ENCODE peak calls at places on chromosomes 2 and 18, in four cellular contexts. J, W, U and O are unnamed samples.

GRCh38 chr2:101147971-101148370 is 3.2 kb downstream of the TBC1D8 start:
- DNase-seq in U (no peak), W (no peak), J (no peak), O (no peak)

GRCh38 chr18:43563780-43564179 is 286.5 kb upstream of the SYT4 start:
- DNase-seq in W (no peak), U (no peak), J (no peak), O (peak)

GRCh38 chr2:25558262-25558661 is 115.1 kb downstream of the DTNB start:
- DNase-seq in U (peak), J (no peak), W (no peak), O (no peak)

GRCh38 chr2:227853204-227853629 is 18.2 kb upstream of the DAW1 start:
- DNase-seq in U (no peak), J (no peak), W (no peak), O (no peak)

GRCh38 chr18:28174181-28174906 is 2.6 kb downstream of the CDH2 start:
- DNase-seq in U (no peak), W (no peak), J (no peak), O (peak)

GRCh38 chr2:63589148-63589972 is 597 bp downstream of the MDH1 start:
- DNase-seq in J (no peak), W (no peak), U (no peak), O (peak)

GRCh38 chr2:197453914-197454398 is 604 bp downstream of the COQ10B start:
- DNase-seq in U (peak), J (peak), W (peak), O (peak)

GRCh38 chr2:84694088-84694622 is 177.9 kb downstream of the DNAH6 start:
- DNase-seq in J (no peak), W (no peak), U (no peak), O (no peak)

GRCh38 chr2:26299488-26300092 is 46.4 kb upstream of the SELENOI start:
- DNase-seq in W (no peak), J (no peak), U (peak), O (peak)

GRCh38 chr2:2673406-2673805 is 342.3 kb upstream of the MYT1L start:
- DNase-seq in J (no peak), U (no peak), W (no peak), O (no peak)

GRCh38 chr2:4354678-4355077 is 651.3 kb downstream of the DCDC2C start:
- DNase-seq in J (peak), U (no peak), W (no peak), O (peak)

GRCh38 chr2:221073650-221074049 is 498.5 kb downstream of the EPHA4 start:
- DNase-seq in U (no peak), W (no peak), J (no peak), O (no peak)

GRCh38 chr2:196176142-196176738 is 4.9 kb upstream of the STK17B start:
- DNase-seq in W (no peak), U (peak), J (no peak), O (no peak)

GRCh38 chr18:30982285-30982992 is 60.1 kb downstream of the DSC3 start:
- DNase-seq in W (no peak), J (no peak), U (no peak), O (no peak)

GRCh38 chr18:58476521-58477210 is 152.2 kb downstream of the ALPK2 start:
- DNase-seq in W (no peak), J (no peak), U (no peak), O (no peak)

GRCh38 chr2:55776479-55776878 is 82.8 kb upstream of the PNPT1 start:
- DNase-seq in U (no peak), W (no peak), J (no peak), O (no peak)

GRCh38 chr18:3449702-3450357 is at the start of gene TGIF1:
- DNase-seq in W (peak), U (no peak), J (peak), O (peak)

GRCh38 chr2:234754126-234754525 is 197.7 kb upstream of the SH3BP4 start:
- DNase-seq in W (no peak), J (no peak), U (no peak), O (no peak)

GRCh38 chr2:31253344-31254155 is 19.6 kb downstream of the EHD3 start:
- DNase-seq in J (no peak), U (no peak), W (no peak), O (no peak)

GRCh38 chr18:22200611-22201225 is 31.3 kb downstream of the GATA6 start:
- DNase-seq in W (no peak), U (no peak), J (no peak), O (no peak)

GRCh38 chr2:207157162-207157481 is 8.6 kb downstream of the KLF7 start:
- DNase-seq in W (no peak), U (no peak), J (no peak), O (no peak)

GRCh38 chr2:226963528-226963927 is 127.7 kb downstream of the RHBDD1 start:
- DNase-seq in J (no peak), W (peak), U (no peak), O (no peak)

GRCh38 chr18:55838841-55839240 is 250.8 kb upstream of the TCF4 start:
- DNase-seq in U (no peak), W (no peak), J (no peak), O (no peak)

GRCh38 chr2:148259674-148260073 is 238.8 kb downstream of the MBD5 start:
- DNase-seq in J (no peak), U (no peak), W (no peak), O (no peak)

GRCh38 chr2:84297155-84297554 is 161.9 kb downstream of the SUCLG1 start:
- DNase-seq in U (no peak), W (peak), J (no peak), O (peak)

GRCh38 chr2:239285071-239285931 is 115.5 kb downstream of the HDAC4 start:
- DNase-seq in W (no peak), J (no peak), U (no peak), O (peak)

GRCh38 chr2:148534416-148535205 is 109.9 kb upstream of the EPC2 start:
- DNase-seq in J (no peak), U (no peak), W (no peak), O (no peak)

GRCh38 chr2:202115385-202116060 is 42.5 kb downstream of the KIAA2012 start:
- DNase-seq in U (no peak), J (no peak), W (no peak), O (no peak)

GRCh38 chr2:21228041-21228895 is 104.5 kb downstream of the TDRD15 start:
- DNase-seq in W (no peak), J (no peak), U (no peak), O (peak)

GRCh38 chr2:122390406-122390805 is 635.0 kb downstream of the TSN start:
- DNase-seq in W (no peak), U (peak), J (no peak), O (no peak)

GRCh38 chr18:37460616-37461015 is 105.0 kb downstream of the CELF4 start:
- DNase-seq in U (no peak), J (no peak), W (no peak), O (no peak)

GRCh38 chr2:218256612-218257350 is 4.0 kb upstream of the GPBAR1 start:
- DNase-seq in J (no peak), U (no peak), W (no peak), O (no peak)

GRCh38 chr2:101770672-101771071 is 73.2 kb downstream of the MAP4K4 start:
- DNase-seq in J (peak), W (peak), U (peak), O (peak)

GRCh38 chr2:238336151-238336550 is 15.8 kb downstream of the TRAF3IP1 start:
- DNase-seq in W (no peak), U (no peak), J (no peak), O (no peak)

GRCh38 chr2:171703574-171704347 is 16.5 kb downstream of the DYNC1I2 start:
- DNase-seq in W (peak), J (no peak), U (no peak), O (peak)

GRCh38 chr18:12315481-12315880 is 7.4 kb downstream of the TUBB6 start:
- DNase-seq in W (no peak), U (no peak), J (no peak), O (no peak)

GRCh38 chr2:148282201-148282600 is 261.3 kb downstream of the MBD5 start:
- DNase-seq in J (no peak), U (no peak), W (no peak), O (no peak)

GRCh38 chr2:60029248-60029883 is 524.1 kb downstream of the BCL11A start:
- DNase-seq in U (no peak), J (no peak), W (no peak), O (no peak)

GRCh38 chr2:98561902-98562695 is 46.2 kb downstream of the COA5 start:
- DNase-seq in W (no peak), U (no peak), J (no peak), O (no peak)

GRCh38 chr2:64831134-64831976 is 157.8 kb upstream of the SLC1A4 start:
- DNase-seq in J (peak), U (peak), W (peak), O (peak)
- TF ChIP-seq REST in J (no peak), U (peak), W (no peak), O (no peak)

GRCh38 chr2:135899567-135899966 is 23.3 kb upstream of the MCM6 start:
- DNase-seq in J (no peak), W (no peak), U (no peak), O (peak)
- TF ChIP-seq REST in J (no peak), W (no peak), U (no peak), O (no peak)

DNA sequence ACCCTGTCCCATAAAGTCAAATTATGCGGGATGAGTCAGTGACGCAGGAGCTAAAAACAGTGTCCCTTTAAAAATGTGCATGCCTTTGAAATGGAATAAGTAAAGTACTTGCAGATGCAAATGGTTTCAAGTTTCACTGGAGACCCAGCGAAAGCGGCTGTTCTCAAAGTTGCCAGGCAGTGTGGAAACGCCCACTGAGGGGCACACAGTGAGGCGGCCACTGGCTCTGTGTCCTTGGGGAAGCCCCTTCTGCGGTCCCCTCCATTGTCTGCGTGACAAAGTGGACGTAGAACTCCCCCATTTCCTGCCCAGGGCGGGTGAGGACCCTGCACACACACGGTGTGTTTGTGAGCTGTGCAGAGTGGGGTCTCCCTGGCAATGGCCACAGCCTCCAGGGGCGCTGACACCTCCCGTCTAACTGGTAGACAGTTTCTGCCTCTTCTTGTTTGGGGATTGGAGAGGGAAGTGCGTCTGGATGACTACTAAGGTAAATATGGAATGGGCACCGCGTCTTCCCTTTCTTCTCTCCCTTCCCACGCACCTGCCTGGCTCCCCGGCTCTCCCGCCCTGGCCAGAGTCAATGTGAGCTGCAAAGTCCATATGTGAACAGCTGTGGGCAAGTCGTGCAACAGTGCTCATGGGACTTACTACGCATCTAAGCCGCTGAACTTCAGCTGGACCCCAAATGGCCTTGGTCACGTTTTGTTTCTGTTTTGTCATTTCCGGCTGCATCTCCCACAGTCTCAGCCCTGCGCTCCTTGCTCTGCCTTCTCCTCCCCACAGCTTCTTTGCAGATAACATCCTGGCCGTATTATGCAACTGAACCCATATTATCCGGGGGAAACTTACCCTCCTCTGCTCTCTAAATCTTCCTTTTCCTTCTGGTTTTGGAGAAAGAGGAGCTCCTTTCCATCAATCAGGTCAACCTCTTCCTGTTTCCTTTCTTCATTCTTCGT is 33.7 kb upstream of the ZNF516 start:
- DNase-seq in U (peak), W (no peak), J (peak), O (peak)
- TF ChIP-seq REST in U (no peak), W (no peak), J (no peak), O (no peak)

GRCh38 chr2:120401275-120402069 is 55.5 kb downstream of the INHBB start:
- DNase-seq in W (no peak), J (no peak), U (no peak), O (no peak)
- TF ChIP-seq REST in W (no peak), J (peak), U (no peak), O (peak)

GRCh38 chr18:73421010-73421409 is 553.2 kb upstream of the NETO1 start:
- DNase-seq in J (no peak), U (no peak), W (no peak), O (no peak)

GRCh38 chr18:73414069-73414468 is 546.3 kb upstream of the NETO1 start:
- DNase-seq in W (no peak), J (no peak), U (no peak), O (no peak)

GRCh38 chr18:73414598-73414997 is 546.8 kb upstream of the NETO1 start:
- DNase-seq in W (no peak), J (no peak), U (no peak), O (no peak)

DNA sequence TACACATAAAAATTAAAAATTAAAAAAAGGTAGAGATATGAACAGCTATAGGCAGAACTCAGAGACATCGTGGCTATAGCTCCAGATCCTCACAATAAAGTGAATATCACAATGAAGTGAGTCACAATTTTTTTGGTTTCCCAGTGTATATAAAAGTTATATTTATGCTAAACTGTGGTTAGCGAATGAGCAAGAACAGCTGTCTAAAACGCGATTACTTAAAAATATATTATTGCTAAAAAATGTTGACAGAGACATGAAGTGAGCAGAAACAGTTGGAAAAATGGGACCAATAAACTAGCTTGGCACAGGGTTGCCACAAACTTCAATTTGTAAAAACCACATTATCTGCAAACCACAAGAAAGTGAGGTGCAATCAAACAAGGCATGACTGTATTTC is 551.7 kb upstream of the NETO1 start:
- DNase-seq in U (no peak), W (no peak), J (no peak), O (no peak)
- TF ChIP-seq REST in U (no peak), W (no peak), J (no peak), O (no peak)

GRCh38 chr2:191247381-191248057 is 2.3 kb downstream of the MYO1B start:
- DNase-seq in U (no peak), J (no peak), W (peak), O (peak)
- TF ChIP-seq REST in U (no peak), J (no peak), W (no peak), O (no peak)

GRCh38 chr2:162106746-162107145 is 32.7 kb upstream of the DPP4 start:
- DNase-seq in U (no peak), W (no peak), J (no peak), O (no peak)

GRCh38 chr2:162100579-162100978 is 26.6 kb upstream of the DPP4 start:
- DNase-seq in J (no peak), U (no peak), W (no peak), O (peak)

GRCh38 chr2:162099836-162100235 is 25.8 kb upstream of the DPP4 start:
- DNase-seq in W (no peak), U (no peak), J (no peak), O (no peak)

GRCh38 chr2:162106146-162106551 is 32.1 kb upstream of the DPP4 start:
- DNase-seq in U (no peak), J (no peak), W (no peak), O (no peak)

DNA sequence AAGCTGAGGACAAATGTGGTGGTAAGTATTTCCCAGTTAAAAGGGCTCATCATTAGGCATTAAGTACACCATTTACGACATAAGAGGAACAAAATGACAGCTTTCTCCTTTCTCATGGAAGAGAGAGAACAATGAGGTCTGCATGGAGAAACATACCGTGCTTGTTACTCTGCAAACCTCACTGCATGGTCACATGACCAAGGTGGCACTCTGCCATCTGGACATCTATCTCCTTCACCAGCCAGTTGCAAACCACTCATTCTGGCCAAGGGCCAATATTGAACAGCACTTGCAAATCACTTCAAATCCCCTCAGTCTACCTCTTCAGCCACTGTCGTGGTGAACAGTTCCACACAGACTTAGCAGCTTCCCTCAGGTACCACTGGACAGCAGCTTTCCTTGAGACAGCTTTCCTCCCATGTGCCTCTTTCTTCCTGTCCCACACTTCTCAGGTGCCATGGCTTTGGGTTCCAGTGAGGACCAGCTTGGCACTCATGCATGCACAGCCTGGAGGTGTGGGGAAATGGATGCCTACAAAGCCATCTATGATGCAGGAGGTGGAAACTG is 29.5 kb upstream of the DPP4 start:
- DNase-seq in J (no peak), U (no peak), W (no peak), O (no peak)
- TF ChIP-seq REST in J (peak), U (no peak), W (no peak), O (no peak)

GRCh38 chr2:173249661-173250641 is 104.7 kb upstream of the CDCA7 start:
- DNase-seq in W (no peak), U (no peak), J (no peak), O (no peak)
- TF ChIP-seq REST in W (no peak), U (no peak), J (no peak), O (no peak)